ENCODE peak calls at places on chromosomes 2 and 18, in nine cellular contexts. V is amniotic stem cell, X is Caco-2, I is GM03348, K is NCI-H2171, B is body of pancreas, P is left lung, U is NCI-H69, C is activated gamma-delta T cell treated with Interleukin-2 at 50 U/mL for 16 hours. Y is an unnamed sample.

GRCh38 chr2:29011650-29012060 is 30.6 kb downstream of the TOGARAM2 start:
- DNase-seq in K (peak; percentile 30), X (no peak), U (peak; percentile 31), B (peak; percentile 55), V (no peak), P (peak; percentile 86), C (peak; percentile 84), I (no peak), Y (peak; percentile 43)

GRCh38 chr2:150207979-150208378 is 279.5 kb downstream of the RND3 start:
- DNase-seq in K (peak; percentile 33), P (no peak), I (no peak), C (no peak), B (no peak), X (no peak), V (no peak), U (peak; percentile 88), Y (peak; percentile 54)

GRCh38 chr2:172962824-172963223 is 112.8 kb upstream of the MAP3K20 start:
- DNase-seq in U (no peak), K (no peak), I (no peak), X (no peak), V (no peak), P (no peak), B (no peak), C (no peak), Y (no peak)

GRCh38 chr18:5879479-5879882 is 15.8 kb downstream of the TMEM200C start:
- DNase-seq in P (no peak), U (peak; percentile 68), I (peak; percentile 64), X (no peak), K (no peak), C (no peak), V (peak; percentile 19), B (no peak), Y (no peak)

GRCh38 chr2:128493880-128494279 is 175.2 kb upstream of the HS6ST1 start:
- DNase-seq in C (no peak), X (no peak), U (no peak), V (no peak), I (no peak), B (no peak), P (no peak), K (no peak), Y (no peak)

GRCh38 chr2:26936855-26937254 is 33.6 kb upstream of the MAPRE3 start:
- DNase-seq in K (no peak), U (no peak), B (no peak), V (no peak), P (no peak), I (no peak), X (no peak), C (no peak), Y (no peak)

GRCh38 chr2:180979086-180979934 is 1.1 kb upstream of the UBE2E3 start:
- DNase-seq in B (peak; percentile 11), I (peak; percentile 72), K (no peak), U (no peak), V (peak; percentile 38), P (no peak), C (no peak), X (no peak), Y (no peak)

GRCh38 chr2:188527110-188527509 is 235.4 kb downstream of the GULP1 start:
- DNase-seq in U (peak; percentile 9), P (no peak), K (no peak), I (peak; percentile 6), X (no peak), V (no peak), B (no peak), C (no peak), Y (peak; percentile 29)

GRCh38 chr2:17878222-17879136 is at the start of gene KCNS3:
- DNase-seq in I (peak; percentile 96), P (peak; percentile 83), B (peak; percentile 59), K (peak; percentile 71), V (no peak), C (no peak), U (peak; percentile 61), X (no peak), Y (peak; percentile 44)

GRCh38 chr2:240929364-240930095 is 23.4 kb downstream of the CROCC2 start:
- DNase-seq in C (peak; percentile 2), X (no peak), U (no peak), V (no peak), P (peak; percentile 53), I (no peak), K (no peak), B (no peak), Y (no peak)

GRCh38 chr2:48541696-48542389 is 11.9 kb downstream of the STON1 start:
- DNase-seq in C (no peak), P (no peak), K (no peak), B (no peak), X (no peak), I (no peak), V (no peak), U (no peak), Y (no peak)

GRCh38 chr2:47402555-47402804 is 476 bp upstream of the MSH2 start:
- DNase-seq in K (no peak), U (no peak), C (no peak), I (peak; percentile 29), V (no peak), B (no peak), P (no peak), X (no peak), Y (no peak)

GRCh38 chr18:56445422-56445821 is 193.0 kb downstream of the TXNL1 start:
- DNase-seq in C (no peak), P (no peak), X (no peak), B (no peak), U (no peak), V (no peak), K (no peak), I (no peak), Y (no peak)

GRCh38 chr2:230956827-230957755 is 32.0 kb upstream of the GPR55 start:
- DNase-seq in K (no peak), I (peak; percentile 70), C (no peak), P (peak; percentile 87), V (peak; percentile 28), B (peak; percentile 18), U (peak; percentile 17), X (no peak), Y (no peak)

GRCh38 chr2:28949617-28950305 is 31.3 kb upstream of the TOGARAM2 start:
- DNase-seq in X (no peak), V (no peak), I (no peak), B (no peak), C (no peak), P (no peak), K (no peak), U (no peak), Y (no peak)

GRCh38 chr2:102768892-102769291 is 7.1 kb downstream of the TMEM182 start:
- DNase-seq in B (no peak), U (no peak), K (no peak), V (no peak), P (no peak), I (no peak), C (no peak), X (no peak), Y (no peak)

GRCh38 chr2:127032601-127033000 is 74.4 kb downstream of the BIN1 start:
- DNase-seq in I (peak; percentile 29), C (no peak), K (no peak), B (no peak), X (no peak), V (no peak), U (no peak), P (no peak), Y (no peak)

GRCh38 chr2:221120643-221121042 is 451.5 kb downstream of the EPHA4 start:
- DNase-seq in V (no peak), U (no peak), C (no peak), K (no peak), I (no peak), B (no peak), X (no peak), P (no peak), Y (no peak)

GRCh38 chr2:134252092-134252775 is 1.6 kb upstream of the MGAT5 start:
- DNase-seq in B (no peak), I (peak; percentile 13), C (no peak), U (peak; percentile 84), V (no peak), X (no peak), K (peak; percentile 67), P (no peak), Y (no peak)

Y was measured in NCI-H146.